ENCODE peak calls at places on chromosomes 5 and 9, in four cellular contexts. S is brain microvascular endothelial cell, M is IMR-90, N is neural progenitor cell. H is an unnamed sample.

GRCh38 chr9:4196886-4197285 is 103.0 kb downstream of the GLIS3 start:
- DNase-seq in S (no peak), M (no peak), N (no peak), H (no peak)

GRCh38 chr9:37486616-37487544 is 1.1 kb downstream of the POLR1E start:
- DNase-seq in S (peak), M (peak), N (no peak), H (no peak)

GRCh38 chr9:36665921-36666429 is 93.3 kb downstream of the MELK start:
- DNase-seq in S (peak), M (peak), N (no peak), H (no peak)

GRCh38 chr5:4188704-4189103 is 593.1 kb downstream of the IRX1 start:
- DNase-seq in S (no peak), M (no peak), N (no peak), H (no peak)

GRCh38 chr9:106111039-106111740 is 416.8 kb downstream of the TMEM38B start:
- DNase-seq in S (no peak), M (no peak), N (peak), H (no peak)

GRCh38 chr9:127707766-127708165 is 978 bp downstream of the CFAP157 start:
- DNase-seq in S (no peak), M (no peak), N (no peak), H (no peak)

GRCh38 chr5:163613150-163613442 is 107.7 kb downstream of the MAT2B start:
- DNase-seq in S (no peak), M (no peak), N (no peak), H (no peak)

GRCh38 chr5:78483809-78484521 is 123.5 kb downstream of the SCAMP1 start:
- DNase-seq in S (peak), M (peak), N (no peak), H (no peak)

GRCh38 chr9:89483592-89484474 is 14.1 kb downstream of the SEMA4D start:
- DNase-seq in S (no peak), M (no peak), N (no peak), H (peak)

GRCh38 chr5:29697786-29698414 is 1495.6 kb upstream of the CDH6 start:
- DNase-seq in S (no peak), M (no peak), N (peak), H (no peak)

GRCh38 chr5:120108586-120109254 is 355.4 kb upstream of the PRR16 start:
- DNase-seq in S (no peak), M (peak), N (no peak), H (no peak)

GRCh38 chr9:75644649-75645048 is 245.8 kb upstream of the PCSK5 start:
- DNase-seq in S (no peak), M (no peak), N (no peak), H (no peak)

GRCh38 chr5:25387949-25388348 is 743.2 kb upstream of the CDH10 start:
- DNase-seq in S (no peak), M (no peak), N (no peak), H (no peak)

GRCh38 chr5:172929371-172929838 is 29.8 kb upstream of the RPL26L1 start:
- DNase-seq in S (no peak), M (peak), N (no peak), H (no peak)

GRCh38 chr5:31809037-31809910 is 170.3 kb downstream of the PDZD2 start:
- DNase-seq in S (peak), M (peak), N (peak), H (no peak)

GRCh38 chr5:34487202-34487879 is 168.8 kb upstream of the RAI14 start:
- DNase-seq in S (peak), M (peak), N (no peak), H (no peak)

GRCh38 chr5:143659614-143660238 is 152.2 kb upstream of the HMHB1 start:
- DNase-seq in S (no peak), M (no peak), N (no peak), H (no peak)

GRCh38 chr9:38697901-38698300 is 22.0 kb downstream of the FAM240B start:
- DNase-seq in S (no peak), M (no peak), N (no peak), H (no peak)

GRCh38 chr5:127959152-127959764 is 124.3 kb upstream of the SLC12A2 start:
- DNase-seq in S (peak), M (peak), N (no peak), H (no peak)

GRCh38 chr9:112863781-112864180 is 26.9 kb downstream of the SLC46A2 start:
- DNase-seq in S (no peak), M (no peak), N (no peak), H (no peak)
- H3K27ac ChIP-seq in S (no peak), M (no peak), N (no peak), H (peak)

GRCh38 chr9:95857122-95857521 is 18.4 kb upstream of the ERCC6L2 start:
- DNase-seq in S (peak), M (peak), N (peak), H (no peak)
- H3K27ac ChIP-seq in S (no peak), M (no peak), N (no peak), H (no peak)

DNA sequence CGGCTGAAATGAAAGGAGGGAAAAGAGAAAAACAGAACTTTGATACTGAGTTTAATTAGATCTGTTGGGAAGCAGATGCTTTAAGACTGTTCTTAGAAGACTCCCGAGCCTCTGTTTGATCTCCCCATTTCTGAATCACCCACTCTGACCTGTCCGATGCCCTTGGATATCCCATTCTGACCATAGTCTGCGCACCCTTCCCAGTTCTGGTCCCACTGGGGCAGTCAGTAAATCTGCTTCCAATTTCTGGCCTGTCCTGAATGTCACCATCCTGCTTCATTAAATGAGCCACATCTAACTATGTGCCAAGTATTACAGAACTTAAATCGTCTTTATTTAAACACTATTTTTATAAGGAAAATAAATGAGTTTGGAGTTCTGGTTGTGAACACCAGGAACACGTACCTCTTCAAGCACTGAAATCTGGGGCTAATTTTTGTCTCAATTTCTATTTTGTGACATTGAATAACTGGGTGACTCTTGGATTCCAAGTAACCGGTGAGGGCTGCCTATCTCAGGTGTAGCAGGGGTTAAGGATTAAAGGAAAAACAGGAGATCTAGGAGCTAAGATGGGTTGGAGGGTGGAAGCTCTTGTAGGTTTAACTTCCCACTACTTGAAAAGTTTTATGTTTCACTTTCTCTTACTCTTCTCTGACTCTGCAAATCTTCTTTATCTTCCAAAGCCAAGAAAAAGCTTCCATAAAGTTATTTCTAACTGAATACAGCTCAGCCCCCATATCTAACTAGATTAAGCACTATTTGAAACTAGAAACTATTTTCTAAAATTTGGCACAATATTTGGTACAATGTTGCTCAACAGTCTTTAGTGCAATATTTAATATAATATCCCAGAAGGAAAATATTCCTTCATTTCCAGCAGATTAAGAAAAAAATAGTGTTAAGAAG is 40.1 kb downstream of the ALDH1A1 start:
- DNase-seq in S (no peak), M (no peak), N (no peak), H (no peak)
- H3K27ac ChIP-seq in S (no peak), M (no peak), N (no peak), H (peak)

DNA sequence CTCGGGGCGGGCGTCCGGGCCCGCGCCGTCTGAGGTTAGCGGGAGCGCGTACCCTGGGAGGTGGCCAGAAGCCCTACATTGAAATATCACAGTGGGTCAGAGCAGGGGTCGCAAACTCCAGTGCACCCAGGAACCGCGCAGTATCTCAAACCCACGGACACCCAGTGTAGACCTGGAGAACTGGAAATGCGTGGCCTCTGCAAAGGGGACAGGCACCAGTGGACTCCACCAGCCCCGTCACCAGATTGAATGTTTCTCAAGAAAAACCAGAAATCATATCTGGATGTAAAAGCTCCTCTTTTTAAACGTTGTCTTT is 117.6 kb upstream of the SMIM23 start:
- DNase-seq in S (no peak), M (no peak), N (no peak), H (no peak)
- H3K27ac ChIP-seq in S (peak), M (no peak), N (no peak), H (no peak)

GRCh38 chr9:6930827-6931226 is 173.1 kb downstream of the KDM4C start:
- DNase-seq in S (peak), M (peak), N (no peak), H (no peak)

GRCh38 chr9:6927838-6928237 is 170.1 kb downstream of the KDM4C start:
- DNase-seq in S (no peak), M (no peak), N (no peak), H (no peak)

GRCh38 chr9:6926436-6926835 is 168.7 kb downstream of the KDM4C start:
- DNase-seq in S (no peak), M (no peak), N (no peak), H (no peak)

GRCh38 chr9:6929428-6929827 is 171.7 kb downstream of the KDM4C start:
- DNase-seq in S (no peak), M (no peak), N (no peak), H (no peak)

GRCh38 chr9:6928863-6929262 is 171.1 kb downstream of the KDM4C start:
- DNase-seq in S (no peak), M (no peak), N (no peak), H (no peak)
- H3K27ac ChIP-seq in S (no peak), M (no peak), N (no peak), H (no peak)

GRCh38 chr9:134929560-134930158 is 11.9 kb upstream of the FCN1 start:
- DNase-seq in S (no peak), M (no peak), N (no peak), H (peak)
- H3K27ac ChIP-seq in S (no peak), M (no peak), N (no peak), H (peak)

GRCh38 chr5:139592289-139592688 is 31.1 kb downstream of the UBE2D2 start:
- DNase-seq in S (no peak), M (no peak), N (no peak), H (no peak)
- H3K27ac ChIP-seq in S (no peak), M (no peak), N (no peak), H (no peak)

DNA sequence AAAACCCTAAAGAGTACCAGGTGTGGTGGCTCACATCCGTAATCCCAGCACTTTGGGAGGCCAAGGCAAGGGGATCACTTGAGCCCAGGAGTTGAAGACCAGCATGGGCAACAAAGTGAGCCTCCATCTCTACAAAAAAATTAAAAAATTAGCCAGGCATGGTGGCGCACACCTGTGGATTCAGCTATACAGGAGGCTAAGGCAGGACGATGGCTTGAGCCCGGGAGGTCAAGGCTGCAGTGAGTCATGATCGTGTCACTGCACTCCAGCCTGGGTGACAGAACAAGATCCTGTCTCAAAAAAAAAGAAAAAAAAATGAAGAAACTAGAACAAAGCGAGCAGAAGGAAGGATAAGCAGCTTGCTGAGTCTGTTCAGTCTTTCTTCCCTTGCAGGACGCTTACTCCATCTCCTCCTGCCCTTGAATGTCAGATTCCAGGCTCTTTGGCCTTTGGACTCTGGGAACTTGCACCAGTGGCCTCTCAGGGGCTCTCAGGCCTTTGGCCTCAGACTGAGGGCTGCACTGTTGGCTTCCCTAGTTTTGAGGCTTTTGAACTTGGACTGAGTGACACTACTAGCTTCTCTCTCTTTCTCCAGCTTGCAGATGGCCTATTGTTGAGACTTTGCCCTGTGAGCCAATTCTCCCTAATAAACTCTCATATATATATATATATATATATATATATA is 42.5 kb downstream of the ELOVL7 start:
- DNase-seq in S (no peak), M (no peak), N (no peak), H (no peak)
- H3K27ac ChIP-seq in S (no peak), M (no peak), N (no peak), H (no peak)

DNA sequence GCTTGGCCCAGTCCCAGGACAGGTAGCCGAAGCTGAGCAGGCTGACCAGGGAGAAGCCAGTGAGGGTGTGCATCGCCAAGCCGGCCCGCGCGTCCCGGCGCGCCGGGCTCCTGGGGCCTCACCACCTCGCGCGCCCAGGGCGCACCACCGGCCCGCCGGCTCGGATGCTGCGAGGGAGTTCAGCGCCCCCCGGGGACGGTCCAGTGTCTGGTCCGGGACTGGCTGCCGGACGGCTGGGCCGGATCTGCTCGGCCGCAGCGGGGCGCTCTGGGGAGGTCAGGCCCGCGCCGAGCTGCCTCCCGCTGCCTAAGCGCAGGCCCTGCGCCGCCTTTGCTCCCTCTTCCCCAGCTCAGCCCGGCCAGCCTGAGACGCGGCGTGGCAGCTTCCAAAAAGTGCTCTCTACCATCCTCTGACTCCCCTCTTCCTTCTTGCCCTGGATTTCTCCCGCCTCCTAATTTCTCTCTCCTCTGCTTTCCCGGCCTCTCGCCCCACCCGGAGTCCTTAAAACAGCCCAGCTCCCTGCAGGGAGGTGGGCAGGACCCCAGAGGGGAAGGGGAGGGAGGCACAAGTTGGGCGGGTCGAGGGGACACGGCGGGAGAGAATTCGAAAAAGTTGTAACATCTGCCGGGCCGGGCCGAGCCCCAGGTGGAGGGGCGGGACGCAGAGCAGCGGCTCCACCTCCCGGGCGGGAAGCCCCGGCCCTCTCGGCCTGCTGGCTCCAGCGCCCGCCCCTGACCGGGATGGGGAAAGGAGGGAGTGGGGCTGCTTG is at the start of gene ARSI:
- DNase-seq in S (no peak), M (no peak), N (peak), H (peak)
- H3K27ac ChIP-seq in S (no peak), M (peak), N (peak), H (peak)

GRCh38 chr9:14435871-14436270 is 121.9 kb upstream of the NFIB start:
- DNase-seq in S (no peak), M (no peak), N (no peak), H (no peak)

GRCh38 chr9:14433841-14434511 is 120.0 kb upstream of the NFIB start:
- DNase-seq in S (peak), M (peak), N (no peak), H (no peak)

GRCh38 chr9:14437336-14438231 is 123.6 kb upstream of the NFIB start:
- DNase-seq in S (no peak), M (no peak), N (no peak), H (no peak)

GRCh38 chr9:14434971-14435718 is 121.2 kb upstream of the NFIB start:
- DNase-seq in S (no peak), M (no peak), N (no peak), H (no peak)

GRCh38 chr9:14433293-14433818 is 119.4 kb upstream of the NFIB start:
- DNase-seq in S (no peak), M (no peak), N (no peak), H (no peak)
- H3K27ac ChIP-seq in S (no peak), M (no peak), N (no peak), H (peak)